ENCODE peak calls at places on chromosomes 13 and 19, in ten cellular contexts. K is psoas muscle; H is heart right ventricle; F is HCT116; Q is foreskin fibroblast; G is lower lobe of right lung; Y is CD4-positive, alpha-beta memory T cell; L is fibroblast of mammary gland; P is testis; C is pancreas. A is an unnamed sample.

GRCh38 chr19:4051175-4052101 is 15.3 kb downstream of the ZBTB7A start:
- DNase-seq in Y (peak; percentile 9), K (peak; percentile 65), L (peak; percentile 81), C (no peak), F (no peak), P (no peak), Q (no peak), H (no peak), G (peak; percentile 80), A (no peak)

GRCh38 chr13:79423801-79424642 is 18.0 kb upstream of the RBM26 start:
- DNase-seq in F (peak; percentile 28), P (no peak), Y (no peak), Q (peak; percentile 16), C (no peak), G (no peak), L (peak; percentile 65), H (no peak), K (no peak), A (no peak)

GRCh38 chr13:33204130-33204927 is 81.2 kb downstream of the STARD13 start:
- DNase-seq in Y (no peak), Q (peak; percentile 91), K (peak; percentile 64), P (peak; percentile 58), C (peak; percentile 84), H (peak; percentile 87), L (peak; percentile 98), G (no peak), F (no peak), A (no peak)

GRCh38 chr19:8423821-8424223 is 10.7 kb downstream of the MARCHF2 start:
- DNase-seq in Y (no peak), F (peak; percentile 85), G (peak; percentile 86), P (peak; percentile 90), H (peak; percentile 96), K (peak; percentile 91), C (peak; percentile 83), L (peak; percentile 99), Q (peak; percentile 94), A (no peak)

GRCh38 chr19:13053238-13053637 is 49.4 kb downstream of the LYL1 start:
- DNase-seq in P (no peak), Q (no peak), K (no peak), H (no peak), F (no peak), Y (no peak), G (no peak), L (peak; percentile 29), C (no peak), A (no peak)

GRCh38 chr19:49812452-49812996 is 568 bp downstream of the FUZ start:
- DNase-seq in C (no peak), F (no peak), H (no peak), Q (no peak), Y (no peak), K (no peak), G (no peak), L (no peak), P (no peak), A (no peak)

GRCh38 chr13:24709186-24709913 is 29.1 kb downstream of the ATP12A start:
- DNase-seq in C (no peak), G (no peak), Y (peak; percentile 87), H (no peak), Q (no peak), K (no peak), L (no peak), P (no peak), F (no peak), A (no peak)

GRCh38 chr19:507286-508203 is at the start of gene TPGS1:
- DNase-seq in K (peak; percentile 93), Y (peak; percentile 73), H (peak; percentile 73), Q (peak; percentile 63), C (peak; percentile 77), F (peak; percentile 40), P (peak; percentile 89), G (peak; percentile 95), L (peak; percentile 52), A (peak; percentile 94)

GRCh38 chr19:41548954-41549688 is 26.8 kb upstream of the CEACAM21 start:
- DNase-seq in F (no peak), C (no peak), Y (peak; percentile 82), Q (no peak), P (no peak), K (no peak), H (peak; percentile 35), L (no peak), G (no peak), A (no peak)

GRCh38 chr13:26713341-26713740 is 47.2 kb downstream of the GPR12 start:
- DNase-seq in K (no peak), G (no peak), F (no peak), H (no peak), C (no peak), Y (no peak), Q (no peak), P (no peak), L (no peak), A (no peak)

GRCh38 chr13:112261924-112262323 is 114.2 kb upstream of the SPACA7 start:
- DNase-seq in K (no peak), H (no peak), Q (no peak), G (no peak), Y (no peak), C (no peak), P (no peak), F (no peak), L (no peak), A (no peak)

GRCh38 chr19:3225677-3226093 is 1.2 kb downstream of the CELF5 start:
- DNase-seq in F (no peak), K (no peak), P (no peak), H (no peak), C (no peak), G (no peak), Y (no peak), Q (no peak), L (no peak), A (no peak)

GRCh38 chr19:1032264-1032867 is 6.0 kb downstream of the CNN2 start:
- DNase-seq in Y (no peak), C (no peak), K (no peak), G (no peak), L (no peak), Q (no peak), P (no peak), F (no peak), H (no peak), A (no peak)

DNA sequence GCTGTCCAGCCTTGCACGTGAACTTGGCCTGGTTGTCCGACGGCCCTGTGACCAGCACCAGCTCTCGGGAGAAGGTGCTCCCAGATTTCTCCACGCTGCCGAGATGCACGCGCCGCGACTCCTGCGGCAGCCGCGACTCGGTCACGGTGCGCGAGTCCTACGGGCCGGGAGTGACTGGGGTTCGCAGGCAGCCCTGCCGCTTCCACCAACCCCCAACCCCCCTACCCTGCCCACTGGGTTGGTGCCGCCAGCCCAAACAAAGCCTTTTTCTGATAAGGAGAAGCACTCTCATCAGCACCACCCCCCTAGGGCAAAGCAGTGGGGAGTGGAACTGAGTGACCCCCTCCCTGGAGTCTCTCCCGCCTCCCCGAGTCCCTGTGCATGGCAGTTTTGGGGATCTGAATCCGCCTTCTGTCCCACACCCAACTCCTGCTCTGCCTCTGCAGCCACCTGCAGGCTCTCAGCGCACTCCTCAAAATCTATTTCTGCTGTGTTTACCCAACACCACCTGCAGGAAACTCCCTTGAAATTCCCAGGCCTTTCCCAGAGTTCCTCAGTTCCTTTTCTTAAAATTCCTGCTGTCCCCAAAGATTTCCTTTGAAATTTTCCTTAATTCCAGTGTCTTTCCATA is 6.2 kb downstream of the NPHS1 start:
- DNase-seq in G (no peak), C (peak; percentile 73), K (no peak), P (no peak), F (no peak), Q (no peak), L (no peak), Y (no peak), H (no peak), A (no peak)
- H3K4me3 ChIP-seq in G (peak overlapping the region; percentile 37), C (no peak overlapping the region), K (peak overlapping the region; percentile 33), P (peak overlapping the region; percentile 24), F (peak overlapping the region; percentile 47), Q (no peak overlapping the region), L (no peak overlapping the region), Y (no peak overlapping the region), H (no peak overlapping the region), A (no peak overlapping the region)

GRCh38 chr13:113342820-113343691 is 20.9 kb downstream of the GRTP1 start:
- DNase-seq in Q (no peak), Y (no peak), L (no peak), G (peak; percentile 35), P (no peak), C (no peak), K (no peak), H (no peak), F (no peak), A (no peak)
- H3K4me3 ChIP-seq in Q (no peak overlapping the region), Y (no peak overlapping the region), L (no peak overlapping the region), G (no peak overlapping the region), P (no peak overlapping the region), C (no peak overlapping the region), K (no peak overlapping the region), H (no peak overlapping the region), F (no peak overlapping the region), A (no peak overlapping the region)

GRCh38 chr13:100876044-100876403 is 201.4 kb upstream of the TMTC4 start:
- DNase-seq in K (no peak), L (no peak), G (no peak), P (no peak), Q (no peak), H (no peak), F (no peak), C (no peak), Y (no peak), A (no peak)
- H3K4me3 ChIP-seq in K (no peak overlapping the region), L (no peak overlapping the region), G (no peak overlapping the region), P (no peak overlapping the region), Q (no peak overlapping the region), H (no peak overlapping the region), F (no peak overlapping the region), C (no peak overlapping the region), Y (no peak overlapping the region), A (no peak overlapping the region)

GRCh38 chr13:60229708-60230272 is 66.1 kb upstream of the DIAPH3 start:
- DNase-seq in L (no peak), C (no peak), K (no peak), Y (no peak), F (no peak), P (no peak), G (no peak), H (no peak), Q (no peak), A (no peak)

GRCh38 chr13:60226507-60226906 is 62.8 kb upstream of the DIAPH3 start:
- DNase-seq in C (no peak), K (no peak), Q (peak; percentile 16), G (no peak), L (peak; percentile 35), P (peak; percentile 16), Y (no peak), H (no peak), F (peak; percentile 12), A (peak; percentile 47)

GRCh38 chr13:60227168-60227567 is 63.4 kb upstream of the DIAPH3 start:
- DNase-seq in H (no peak), Y (no peak), P (no peak), F (no peak), L (peak; percentile 3), G (no peak), C (no peak), Q (no peak), K (no peak), A (no peak)

GRCh38 chr13:60230593-60230992 is 66.9 kb upstream of the DIAPH3 start:
- DNase-seq in P (no peak), K (no peak), L (no peak), H (no peak), Q (no peak), G (no peak), Y (no peak), F (no peak), C (no peak), A (no peak)
- H3K4me3 ChIP-seq in P (no peak overlapping the region), K (no peak overlapping the region), L (no peak overlapping the region), H (no peak overlapping the region), Q (no peak overlapping the region), G (no peak overlapping the region), Y (no peak overlapping the region), F (no peak overlapping the region), C (no peak overlapping the region), A (no peak overlapping the region)

A was measured in WERI-Rb-1.